ENCODE peak calls at places on chromosomes 16 and 17, in five cellular contexts. M is A549, E is K562, D is H1, O is HepG2. Y is an unnamed sample.

GRCh38 chr16:89918453-89919347 is at the start of gene MC1R:
- DNase-seq in M (peak; percentile 51), E (peak; percentile 88), D (no peak), O (peak; percentile 88), Y (no peak)

GRCh38 chr17:31394544-31394943 is 3.1 kb downstream of the RAB11FIP4 start:
- DNase-seq in M (no peak), E (peak; percentile 73), D (peak; percentile 53), O (peak; percentile 56), Y (no peak)

GRCh38 chr17:72393553-72393952 is 272.7 kb downstream of the SOX9 start:
- DNase-seq in M (peak; percentile 74), E (no peak), D (no peak), O (no peak), Y (no peak)

GRCh38 chr16:28572659-28573510 is 19.2 kb downstream of the SGF29 start:
- DNase-seq in M (no peak), E (no peak), D (no peak), O (no peak), Y (no peak)

GRCh38 chr17:13541032-13541480 is 60.7 kb downstream of the HS3ST3A1 start:
- DNase-seq in M (peak; percentile 6), E (no peak), D (no peak), O (no peak), Y (no peak)

GRCh38 chr16:3170440-3171180 is 17.4 kb upstream of the OR1F1 start:
- DNase-seq in M (no peak), E (no peak), D (no peak), O (no peak), Y (no peak)

GRCh38 chr17:12979255-12979654 is 38.6 kb downstream of the ELAC2 start:
- DNase-seq in M (no peak), E (no peak), D (no peak), O (no peak), Y (no peak)

GRCh38 chr16:5633845-5634440 is 536.3 kb upstream of the EEF2KMT start:
- DNase-seq in M (peak; percentile 45), E (peak; percentile 35), D (no peak), O (peak; percentile 34), Y (no peak)

GRCh38 chr16:11084484-11085024 is 140.2 kb downstream of the CLEC16A start:
- DNase-seq in M (no peak), E (peak; percentile 49), D (no peak), O (peak; percentile 23), Y (no peak)

GRCh38 chr16:86215979-86216585 is 294.2 kb upstream of the FOXF1 start:
- DNase-seq in M (no peak), E (no peak), D (no peak), O (no peak), Y (no peak)

GRCh38 chr16:81626181-81626674 is 152.9 kb upstream of the PLCG2 start:
- DNase-seq in M (no peak), E (no peak), D (no peak), O (no peak), Y (no peak)

GRCh38 chr16:70703041-70703834 is 17.4 kb upstream of the MTSS2 start:
- DNase-seq in M (peak; percentile 40), E (peak; percentile 38), D (no peak), O (peak; percentile 79), Y (no peak)

GRCh38 chr16:75471723-75472634 is 7.5 kb upstream of the TMEM170A start:
- DNase-seq in M (peak; percentile 88), E (peak; percentile 73), D (no peak), O (peak; percentile 61), Y (no peak)

GRCh38 chr17:34312080-34312479 is 7.2 kb upstream of the CCL8 start:
- DNase-seq in M (no peak), E (no peak), D (no peak), O (no peak), Y (no peak)

GRCh38 chr16:1137604-1138003 is 15.3 kb upstream of the CACNA1H start:
- DNase-seq in M (no peak), E (peak; percentile 48), D (no peak), O (peak; percentile 81), Y (no peak)

GRCh38 chr17:28041844-28042656 is 427 bp upstream of the NLK start:
- DNase-seq in M (peak; percentile 35), E (no peak), D (no peak), O (no peak), Y (no peak)

GRCh38 chr17:77100009-77100408 is 40.8 kb upstream of the SEC14L1 start:
- DNase-seq in M (no peak), E (no peak), D (no peak), O (no peak), Y (no peak)

GRCh38 chr16:47779201-47780016 is 318.3 kb downstream of the PHKB start:
- DNase-seq in M (no peak), E (no peak), D (no peak), O (no peak), Y (peak; percentile 5)

GRCh38 chr16:81708459-81709368 is 70.4 kb upstream of the PLCG2 start:
- DNase-seq in M (peak; percentile 63), E (no peak), D (no peak), O (no peak), Y (no peak)

GRCh38 chr16:3769942-3770341 is 52.6 kb upstream of the TRAP1 start:
- DNase-seq in M (no peak), E (no peak), D (no peak), O (no peak), Y (no peak)

GRCh38 chr17:67469208-67469980 is 92.3 kb downstream of the PITPNC1 start:
- DNase-seq in M (no peak), E (no peak), D (no peak), O (peak; percentile 36), Y (no peak)

GRCh38 chr16:84029297-84030096 is 13.1 kb downstream of the SLC38A8 start:
- DNase-seq in M (no peak), E (no peak), D (no peak), O (no peak), Y (no peak)

GRCh38 chr16:65634291-65634690 is 512.4 kb upstream of the CDH11 start:
- DNase-seq in M (no peak), E (no peak), D (no peak), O (no peak), Y (no peak)

GRCh38 chr16:12062343-12063003 is 85.9 kb downstream of the SNX29 start:
- DNase-seq in M (no peak), E (no peak), D (no peak), O (no peak), Y (no peak)

GRCh38 chr17:73600103-73600871 is 44.0 kb downstream of the SDK2 start:
- DNase-seq in M (no peak), E (no peak), D (no peak), O (no peak), Y (no peak)

GRCh38 chr17:81251091-81251942 is 12.2 kb downstream of the NDUFAF8 start:
- DNase-seq in M (no peak), E (no peak), D (no peak), O (no peak), Y (no peak)

DNA sequence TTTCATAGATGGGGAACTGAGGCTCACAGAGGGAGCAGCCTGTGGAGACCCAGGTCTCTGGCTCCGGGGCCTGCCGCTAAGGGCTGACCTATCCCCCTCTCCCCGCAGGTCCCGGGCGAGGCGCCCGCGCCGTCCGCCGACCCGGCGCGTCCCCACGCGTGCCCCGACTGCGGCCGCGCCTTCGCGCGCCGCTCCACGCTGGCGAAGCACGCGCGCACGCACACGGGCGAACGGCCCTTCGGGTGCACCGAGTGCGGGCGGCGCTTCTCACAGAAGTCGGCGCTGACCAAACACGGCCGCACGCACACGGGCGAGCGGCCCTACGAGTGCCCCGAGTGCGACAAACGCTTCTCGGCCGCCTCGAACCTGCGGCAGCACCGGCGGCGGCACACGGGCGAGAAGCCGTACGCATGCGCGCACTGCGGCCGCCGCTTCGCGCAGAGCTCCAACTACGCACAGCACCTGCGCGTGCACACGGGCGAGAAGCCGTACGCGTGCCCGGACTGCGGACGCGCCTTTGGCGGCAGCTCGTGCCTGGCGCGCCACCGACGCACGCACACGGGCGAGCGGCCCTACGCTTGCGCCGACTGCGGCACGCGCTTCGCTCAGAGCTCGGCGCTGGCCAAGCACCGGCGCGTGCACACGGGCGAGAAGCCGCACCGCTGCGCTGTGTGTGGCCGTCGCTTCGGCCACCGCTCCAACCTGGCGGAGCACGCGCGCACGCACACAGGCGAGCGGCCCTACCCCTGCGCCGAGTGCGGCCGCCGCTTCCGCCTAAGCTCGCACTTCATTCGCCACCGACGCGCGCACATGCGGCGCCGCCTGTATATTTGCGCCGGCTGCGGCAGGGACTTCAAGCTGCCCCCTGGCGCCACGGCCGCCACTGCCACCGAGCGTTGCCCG is 10.3 kb downstream of the ZNF771 start:
- DNase-seq in M (peak; percentile 80), E (peak; percentile 30), D (peak; percentile 94), O (no peak), Y (peak; percentile 84)
- TF ChIP-seq POLR2A in M (peak; percentile 26), E (no peak), D (peak; percentile 52), O (no peak), Y (peak; percentile 84)

GRCh38 chr16:14564323-14564722 is 65.7 kb downstream of the PARN start:
- DNase-seq in M (no peak), E (no peak), D (no peak), O (peak; percentile 45), Y (no peak)
- TF ChIP-seq KDM1A in M (no peak), E (no peak), D (no peak), O (no peak), Y (no peak)

GRCh38 chr17:79183221-79184158 is 108.9 kb downstream of the ENGASE start:
- DNase-seq in M (peak; percentile 85), E (no peak), D (no peak), O (no peak), Y (no peak)
- TF ChIP-seq RFX5 in M (no peak), E (no peak), D (no peak), O (no peak), Y (no peak)

GRCh38 chr17:29566473-29567361 is at the start of gene ABHD15:
- DNase-seq in M (peak; percentile 84), E (no peak), D (no peak), O (peak; percentile 35), Y (no peak)
- TF ChIP-seq POLR2A in M (peak; percentile 59), E (no peak), D (no peak), O (no peak), Y (peak; percentile 49)

DNA sequence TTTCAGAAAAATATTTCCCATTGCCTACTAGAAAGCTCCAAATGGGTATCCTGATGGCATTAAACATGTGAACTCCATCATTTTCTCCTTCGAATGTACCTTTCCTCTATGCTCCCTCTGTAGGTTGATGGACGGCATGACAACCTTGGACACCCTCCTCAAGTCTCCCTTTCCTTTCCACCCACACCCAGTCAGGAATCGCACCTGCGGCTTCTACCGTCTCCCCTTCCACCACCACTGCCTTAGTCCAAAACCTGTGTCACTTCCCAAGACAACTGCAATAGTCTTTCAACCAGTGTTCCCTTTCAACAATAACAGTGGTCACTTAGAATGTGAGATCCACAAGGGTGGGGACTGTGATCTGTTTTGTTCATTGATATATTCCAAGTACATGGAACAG is 233.1 kb upstream of the AXIN2 start:
- DNase-seq in M (peak; percentile 49), E (peak; percentile 36), D (no peak), O (peak; percentile 63), Y (no peak)
- TF ChIP-seq KDM1A in M (no peak), E (no peak), D (no peak), O (no peak), Y (no peak)

Y was measured in GM12878.